ENCODE peak calls at places on chromosome 7, in six cellular contexts. Q is A549, P is stomach, H is uterus, W is tibial nerve, Y is gastrocnemius medialis. V is an unnamed sample.

GRCh38 chr7:50449881-50450690 is at the start of gene FIGNL1:
- DNase-seq in Q (peak), P (peak), H (peak), W (peak), Y (peak), V (peak)

GRCh38 chr7:127447326-127447945 is 54.9 kb upstream of the ZNF800 start:
- DNase-seq in Q (no peak), P (no peak), H (no peak), W (no peak), Y (no peak), V (peak)

GRCh38 chr7:153657182-153657800 is 394.9 kb upstream of the DPP6 start:
- DNase-seq in Q (no peak), P (no peak), H (no peak), W (no peak), Y (no peak), V (no peak)

GRCh38 chr7:55109384-55110167 is 90.8 kb downstream of the EGFR start:
- DNase-seq in Q (no peak), P (peak), H (no peak), W (no peak), Y (no peak), V (no peak)

GRCh38 chr7:110804501-110804900 is 286.4 kb upstream of the LRRN3 start:
- DNase-seq in Q (no peak), P (no peak), H (no peak), W (no peak), Y (no peak), V (no peak)

GRCh38 chr7:68684246-68684850 is 913.9 kb upstream of the AUTS2 start:
- DNase-seq in Q (no peak), P (no peak), H (no peak), W (no peak), Y (no peak), V (no peak)

GRCh38 chr7:121244120-121244865 is 84.5 kb upstream of the WNT16 start:
- DNase-seq in Q (no peak), P (no peak), H (no peak), W (no peak), Y (no peak), V (peak)

GRCh38 chr7:116339564-116339963 is 129.2 kb downstream of the TES start:
- DNase-seq in Q (no peak), P (no peak), H (no peak), W (no peak), Y (no peak), V (peak)

GRCh38 chr7:916291-916941 is 38.1 kb downstream of the ADAP1 start:
- DNase-seq in Q (no peak), P (no peak), H (no peak), W (no peak), Y (no peak), V (no peak)

GRCh38 chr7:95469850-95470249 is 15.9 kb upstream of the ASB4 start:
- DNase-seq in Q (no peak), P (no peak), H (no peak), W (no peak), Y (no peak), V (no peak)

GRCh38 chr7:16403475-16403874 is 17.9 kb downstream of the CRPPA start:
- DNase-seq in Q (no peak), P (no peak), H (no peak), W (no peak), Y (no peak), V (no peak)

GRCh38 chr7:150755473-150756099 is 18.4 kb downstream of the GIMAP5 start:
- DNase-seq in Q (no peak), P (no peak), H (no peak), W (no peak), Y (no peak), V (no peak)

GRCh38 chr7:25584557-25584956 is 356.3 kb upstream of the NPVF start:
- DNase-seq in Q (no peak), P (no peak), H (no peak), W (no peak), Y (no peak), V (no peak)

GRCh38 chr7:74501298-74501697 is 47.6 kb downstream of the GTF2IRD1 start:
- DNase-seq in Q (no peak), P (peak), H (no peak), W (no peak), Y (peak), V (peak)

GRCh38 chr7:159215053-159215452 is 70.4 kb upstream of the VIPR2 start:
- DNase-seq in Q (no peak), P (no peak), H (no peak), W (no peak), Y (no peak), V (no peak)

DNA sequence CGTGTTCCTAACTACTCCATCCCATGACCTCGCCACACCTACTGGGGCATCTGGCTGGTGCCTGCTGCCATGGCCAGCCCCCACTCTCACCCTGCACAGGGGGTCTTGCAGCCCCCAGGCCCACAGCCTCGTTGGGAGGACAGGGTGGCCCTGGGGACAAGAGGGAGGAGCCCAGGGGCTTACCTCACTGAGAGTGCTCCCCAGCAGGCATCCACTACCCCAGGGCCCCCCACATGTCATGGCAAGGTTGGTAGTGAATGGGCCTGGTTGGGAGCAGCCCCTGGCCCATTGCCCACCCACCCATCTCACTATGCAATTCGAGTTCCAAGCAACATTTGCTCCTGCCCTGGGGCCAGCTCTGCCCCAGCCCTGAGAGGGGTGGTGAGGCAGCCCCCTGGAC is 24.0 kb upstream of the AMZ1 start:
- DNase-seq in Q (no peak), P (no peak), H (no peak), W (no peak), Y (no peak), V (no peak)
- H3K27ac ChIP-seq in Q (no peak), P (no peak), H (no peak), W (no peak), Y (no peak), V (no peak)

DNA sequence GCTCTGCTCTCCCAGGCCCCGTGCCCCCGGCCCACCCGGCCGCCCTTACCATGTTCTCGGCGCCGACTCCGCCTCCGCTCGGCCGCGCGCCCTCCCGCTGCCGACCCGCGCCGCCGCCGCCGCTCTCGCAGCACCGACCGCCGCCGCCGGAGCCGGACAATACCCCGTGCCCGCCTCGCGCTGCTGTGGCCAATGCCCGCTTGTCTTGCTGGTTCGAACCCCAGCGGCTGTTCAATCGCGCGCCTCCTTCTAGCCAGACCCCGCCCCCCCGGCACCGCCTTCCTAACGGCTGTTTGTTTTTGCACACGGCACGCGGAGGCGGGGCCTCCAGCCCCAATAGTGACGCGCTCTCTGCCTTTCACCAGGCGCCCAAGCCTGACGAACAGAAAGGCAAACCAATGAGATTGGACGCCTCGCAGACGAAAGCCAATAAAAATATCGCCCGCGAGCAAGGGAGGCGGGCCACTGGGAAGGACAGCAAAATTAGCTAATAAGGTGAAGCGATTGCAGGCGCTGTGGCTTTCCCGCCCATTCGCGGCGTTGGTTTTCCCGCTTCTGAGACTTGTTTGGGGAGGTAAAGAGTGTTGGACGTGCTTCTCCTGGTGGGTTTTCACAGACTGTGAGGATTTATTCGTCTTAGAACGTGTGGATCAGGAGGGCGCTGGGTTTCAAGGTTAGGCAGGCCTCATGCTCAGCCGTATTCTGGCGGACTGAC is at the start of gene H2AZ2:
- DNase-seq in Q (peak), P (peak), H (peak), W (peak), Y (peak), V (peak)
- TF ChIP-seq POLR2A in Q (peak), P (no peak), H (peak), W (peak), Y (peak), V (peak)

GRCh38 chr7:123615344-123615743 is 13.7 kb downstream of the ASB15 start:
- DNase-seq in Q (no peak), P (no peak), H (no peak), W (no peak), Y (no peak), V (no peak)
- H3K27ac ChIP-seq in Q (no peak), P (no peak), H (no peak), W (no peak), Y (peak), V (no peak)

GRCh38 chr7:99404977-99405320 is 3.4 kb downstream of the PDAP1 start:
- DNase-seq in Q (no peak), P (no peak), H (no peak), W (no peak), Y (no peak), V (no peak)

GRCh38 chr7:99406557-99406956 is 1.8 kb downstream of the PDAP1 start:
- DNase-seq in Q (no peak), P (no peak), H (no peak), W (no peak), Y (no peak), V (no peak)

GRCh38 chr7:99404235-99404976 is 4.0 kb downstream of the PDAP1 start:
- DNase-seq in Q (no peak), P (no peak), H (no peak), W (no peak), Y (no peak), V (no peak)

GRCh38 chr7:99402854-99403253 is 5.5 kb downstream of the PDAP1 start:
- DNase-seq in Q (no peak), P (no peak), H (no peak), W (no peak), Y (no peak), V (no peak)

DNA sequence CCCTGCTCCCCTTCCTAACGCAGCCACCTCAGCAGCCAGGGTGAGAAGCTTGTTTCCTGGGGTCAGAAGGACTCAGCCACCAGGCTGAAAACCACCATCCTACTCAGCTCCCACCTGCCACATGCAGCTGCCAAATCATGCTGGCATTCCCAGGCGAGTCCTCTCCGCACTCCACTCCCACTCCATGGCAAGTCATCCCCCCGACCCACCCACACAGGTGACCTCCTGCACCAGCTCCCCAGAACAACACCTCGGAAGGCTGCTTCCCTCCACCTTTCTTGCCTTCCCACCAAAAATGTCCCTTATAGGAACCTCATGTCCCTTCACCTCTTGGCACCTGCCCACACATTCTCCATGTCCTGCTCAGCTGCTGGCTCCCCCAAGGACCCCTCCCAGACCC is 4.6 kb downstream of the PDAP1 start:
- DNase-seq in Q (no peak), P (no peak), H (no peak), W (no peak), Y (no peak), V (no peak)
- TF ChIP-seq POLR2A in Q (no peak), P (no peak), H (no peak), W (no peak), Y (no peak), V (no peak)

DNA sequence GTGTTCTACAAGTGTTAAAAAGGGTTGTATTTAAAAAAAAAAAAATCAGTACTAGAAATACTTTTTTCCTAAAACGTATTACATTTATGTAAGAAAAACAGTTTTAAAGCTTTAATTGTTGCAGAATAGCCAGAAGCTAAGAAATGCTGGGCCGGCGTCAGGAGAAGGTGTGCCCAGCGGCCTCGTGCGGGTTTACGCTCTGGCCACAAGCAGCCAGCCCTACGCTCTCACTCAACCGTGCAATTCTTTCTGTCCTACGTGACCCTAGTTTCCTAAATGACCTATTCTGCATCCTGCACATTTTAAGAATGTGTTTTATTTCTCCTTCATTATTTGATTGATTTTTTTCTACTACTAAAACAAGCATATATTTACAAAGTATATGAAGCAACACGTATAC is 279.7 kb upstream of the KLF14 start:
- DNase-seq in Q (no peak), P (no peak), H (no peak), W (no peak), Y (no peak), V (no peak)
- H3K27ac ChIP-seq in Q (peak), P (no peak), H (no peak), W (no peak), Y (peak), V (no peak)

DNA sequence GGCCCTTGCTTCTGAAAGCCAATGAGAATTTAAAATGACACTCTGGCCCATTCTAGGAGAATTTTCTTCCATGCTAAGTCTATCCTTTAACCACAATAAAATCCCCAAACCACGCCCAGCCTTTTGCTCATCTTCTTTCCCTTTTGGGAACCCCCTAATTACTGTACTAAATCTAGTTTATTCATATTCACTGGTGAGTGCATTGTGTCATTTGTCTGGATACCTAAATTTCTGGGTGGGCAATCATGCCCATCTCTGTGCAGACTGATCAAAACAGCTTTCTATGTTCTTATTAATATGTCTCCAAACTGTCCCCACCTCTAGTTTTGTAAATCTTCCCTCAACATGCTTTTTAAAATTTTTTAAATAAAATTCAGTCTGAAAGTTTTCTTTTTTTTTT is 11.7 kb upstream of the CDK14 start:
- DNase-seq in Q (no peak), P (no peak), H (no peak), W (no peak), Y (no peak), V (no peak)
- TF ChIP-seq POLR2A in Q (no peak), P (no peak), H (no peak), W (no peak), Y (no peak), V (no peak)